ENCODE peak calls at places on chromosomes 12 and 14, in five cellular contexts. T is SW480, U is HFFc6, W is HCEC 1CT, J is GM13977. R is an unnamed sample.
A peak's percentile ranks its signal among the peaks of the same experiment; 100 is the strongest.

GRCh38 chr14:34018564-34019244 is 67.8 kb upstream of the EGLN3 start:
- DNase-seq in T (no peak), U (no peak), W (no peak), J (peak; percentile 23), R (no peak)

GRCh38 chr12:45986646-45987338 is 3.6 kb downstream of the SCAF11 start:
- DNase-seq in T (no peak), U (no peak), W (no peak), J (no peak), R (no peak)

GRCh38 chr12:132559652-132560420 is 50.5 kb downstream of the LRCOL1 start:
- DNase-seq in T (peak; percentile 44), U (peak; percentile 2), W (peak; percentile 33), J (peak; percentile 95), R (peak; percentile 81)

GRCh38 chr12:57759360-57759980 is 4.6 kb downstream of the MARCHF9 start:
- DNase-seq in T (peak; percentile 66), U (no peak), W (peak; percentile 0), J (no peak), R (peak; percentile 57)

GRCh38 chr12:18828483-18828882 is 90.6 kb downstream of the CAPZA3 start:
- DNase-seq in T (no peak), U (no peak), W (no peak), J (no peak), R (no peak)

GRCh38 chr14:57364659-57365450 is 25.5 kb upstream of the NAA30 start:
- DNase-seq in T (no peak), U (no peak), W (no peak), J (no peak), R (no peak)

GRCh38 chr12:52798671-52799497 is 3.0 kb upstream of the KRT3 start:
- DNase-seq in T (peak; percentile 70), U (peak; percentile 57), W (peak; percentile 58), J (no peak), R (peak; percentile 18)

GRCh38 chr12:111056618-111057521 is 136.5 kb upstream of the MYL2 start:
- DNase-seq in T (peak; percentile 40), U (no peak), W (no peak), J (peak; percentile 69), R (no peak)

GRCh38 chr14:33932526-33933292 is 18.2 kb downstream of the EGLN3 start:
- DNase-seq in T (no peak), U (no peak), W (no peak), J (no peak), R (no peak)

GRCh38 chr12:49000346-49000745 is 1.2 kb upstream of the DDN start:
- DNase-seq in T (no peak), U (no peak), W (no peak), J (no peak), R (no peak)

R was measured in Calu3.